ENCODE peak calls at places on chromosomes 11 and 22, in five cellular contexts. T is PC-9; Q is CD4-positive, alpha-beta T cell; E is keratinocyte; B is right cardiac atrium. W is an unnamed sample.

GRCh38 chr11:125457814-125458343 is 38.2 kb downstream of the FEZ1 start:
- DNase-seq in T (no peak), Q (no peak), E (no peak), B (peak), W (no peak)

GRCh38 chr11:121575250-121575962 is 122.6 kb upstream of the SORL1-AS1 start:
- DNase-seq in T (no peak), Q (no peak), E (no peak), B (peak), W (no peak)

GRCh38 chr22:20774882-20775281 is 969 bp downstream of the SERPIND1 start:
- DNase-seq in T (no peak), Q (no peak), E (no peak), B (no peak), W (no peak)

GRCh38 chr11:58075781-58076180 is 45.0 kb downstream of the OR6Q1 start:
- DNase-seq in T (no peak), Q (no peak), E (no peak), B (no peak), W (peak)

GRCh38 chr11:45252134-45252856 is 33.8 kb downstream of the SYT13 start:
- DNase-seq in T (peak), Q (no peak), E (no peak), B (peak), W (no peak)

GRCh38 chr22:42717197-42717967 is 3.3 kb downstream of the A4GALT start:
- DNase-seq in T (peak), Q (no peak), E (peak), B (no peak), W (no peak)

GRCh38 chr22:43391306-43391705 is 20.5 kb upstream of the MPPED1 start:
- DNase-seq in T (no peak), Q (no peak), E (no peak), B (no peak), W (no peak)

GRCh38 chr11:7514099-7514725 is 413 bp downstream of the PPFIBP2 start:
- DNase-seq in T (no peak), Q (no peak), E (no peak), B (no peak), W (no peak)

GRCh38 chr11:72627594-72628281 is 46.5 kb downstream of the PDE2A start:
- DNase-seq in T (no peak), Q (no peak), E (no peak), B (peak), W (no peak)

GRCh38 chr11:10669258-10670033 is 24.1 kb downstream of the IRAG1 start:
- DNase-seq in T (no peak), Q (no peak), E (no peak), B (no peak), W (no peak)

GRCh38 chr11:441418-442274 is at the start of gene ANO9:
- DNase-seq in T (peak), Q (peak), E (no peak), B (peak), W (no peak)

GRCh38 chr11:43573233-43573632 is 107.3 kb upstream of the HSD17B12 start:
- DNase-seq in T (no peak), Q (no peak), E (no peak), B (no peak), W (no peak)

GRCh38 chr22:30891443-30891755 is 77.2 kb downstream of the MORC2 start:
- DNase-seq in T (no peak), Q (no peak), E (no peak), B (no peak), W (no peak)

GRCh38 chr11:121687961-121688566 is 235.3 kb upstream of the SORL1-AS1 start:
- DNase-seq in T (no peak), Q (no peak), E (no peak), B (peak), W (no peak)

GRCh38 chr11:127395034-127395433 is 394.5 kb upstream of the KIRREL3 start:
- DNase-seq in T (no peak), Q (no peak), E (no peak), B (no peak), W (no peak)

GRCh38 chr11:46121724-46122477 is 647 bp upstream of the PHF21A start:
- DNase-seq in T (peak), Q (peak), E (peak), B (peak), W (peak)

GRCh38 chr11:46604796-46605195 is 11.0 kb upstream of the AMBRA1 start:
- DNase-seq in T (no peak), Q (no peak), E (no peak), B (no peak), W (no peak)

GRCh38 chr11:10495464-10495786 is 40.4 kb downstream of the AMPD3 start:
- DNase-seq in T (no peak), Q (no peak), E (no peak), B (no peak), W (no peak)

GRCh38 chr11:69646493-69647201 is 5.7 kb downstream of the CCND1 start:
- DNase-seq in T (no peak), Q (no peak), E (no peak), B (peak), W (no peak)

GRCh38 chr11:120781486-120782120 is 242.3 kb upstream of the TBCEL start:
- DNase-seq in T (no peak), Q (no peak), E (no peak), B (no peak), W (no peak)

GRCh38 chr22:37171662-37172061 is 16.4 kb downstream of the C1QTNF6 start:
- DNase-seq in T (no peak), Q (no peak), E (no peak), B (no peak), W (no peak)

GRCh38 chr11:19753451-19754041 is 40.9 kb downstream of the NAV2 start:
- DNase-seq in T (peak), Q (no peak), E (no peak), B (no peak), W (no peak)

GRCh38 chr11:19762266-19762665 is 49.6 kb downstream of the NAV2 start:
- DNase-seq in T (no peak), Q (no peak), E (no peak), B (no peak), W (no peak)

GRCh38 chr11:19751055-19751454 is 38.4 kb downstream of the NAV2 start:
- DNase-seq in T (no peak), Q (no peak), E (no peak), B (no peak), W (no peak)

GRCh38 chr11:19759389-19759788 is 46.8 kb downstream of the NAV2 start:
- DNase-seq in T (no peak), Q (no peak), E (no peak), B (no peak), W (no peak)

GRCh38 chr11:19756675-19757475 is 44.2 kb downstream of the NAV2 start:
- DNase-seq in T (no peak), Q (no peak), E (no peak), B (no peak), W (no peak)
- H3K27ac ChIP-seq in T (no peak), Q (no peak), E (no peak), B (peak), W (no peak)

DNA sequence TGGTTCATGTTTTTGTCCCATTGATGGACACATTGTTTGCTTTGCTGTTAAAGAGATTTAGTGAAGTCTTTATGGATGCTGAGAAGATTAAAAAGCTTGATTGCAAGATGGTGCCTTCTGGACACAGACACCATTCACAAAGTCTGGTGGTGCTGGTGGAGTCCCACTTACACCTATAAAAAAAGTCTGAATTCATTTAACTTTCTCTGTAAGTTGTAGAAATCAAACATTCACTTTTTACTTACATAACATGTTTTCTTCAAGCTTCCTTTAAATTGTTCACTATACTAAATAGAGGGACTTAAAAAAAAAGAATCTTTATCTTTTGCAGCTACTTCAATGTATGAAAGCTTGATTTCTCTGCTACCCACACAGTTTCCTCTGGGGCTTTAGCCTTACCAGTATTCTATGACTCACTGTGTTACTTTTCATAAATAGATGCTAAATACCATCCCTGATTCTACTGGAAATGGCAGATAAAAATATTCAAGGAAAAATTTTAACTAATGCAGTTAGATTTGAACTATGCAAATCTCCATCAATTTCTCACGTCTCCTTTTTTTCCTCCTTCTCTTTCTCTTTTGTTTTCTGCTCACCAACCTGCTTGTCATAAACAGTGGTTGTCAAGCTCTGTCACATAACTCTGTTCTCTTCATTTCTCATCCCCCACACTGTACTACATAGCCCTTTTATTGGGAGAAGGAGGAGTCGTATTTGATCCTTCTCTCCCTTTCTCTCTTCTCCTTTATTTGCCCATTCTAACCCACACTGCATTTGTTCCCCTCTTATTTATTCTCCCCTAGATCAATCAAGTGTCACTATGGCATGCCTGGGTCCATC is 89.7 kb downstream of the FAM76B start:
- DNase-seq in T (no peak), Q (no peak), E (no peak), B (no peak), W (no peak)
- H3K27ac ChIP-seq in T (no peak), Q (peak), E (no peak), B (no peak), W (peak)

GRCh38 chr22:46008836-46009596 is 32.1 kb upstream of the WNT7B start:
- DNase-seq in T (no peak), Q (no peak), E (no peak), B (peak), W (no peak)
- H3K27ac ChIP-seq in T (no peak), Q (no peak), E (no peak), B (no peak), W (peak)

DNA sequence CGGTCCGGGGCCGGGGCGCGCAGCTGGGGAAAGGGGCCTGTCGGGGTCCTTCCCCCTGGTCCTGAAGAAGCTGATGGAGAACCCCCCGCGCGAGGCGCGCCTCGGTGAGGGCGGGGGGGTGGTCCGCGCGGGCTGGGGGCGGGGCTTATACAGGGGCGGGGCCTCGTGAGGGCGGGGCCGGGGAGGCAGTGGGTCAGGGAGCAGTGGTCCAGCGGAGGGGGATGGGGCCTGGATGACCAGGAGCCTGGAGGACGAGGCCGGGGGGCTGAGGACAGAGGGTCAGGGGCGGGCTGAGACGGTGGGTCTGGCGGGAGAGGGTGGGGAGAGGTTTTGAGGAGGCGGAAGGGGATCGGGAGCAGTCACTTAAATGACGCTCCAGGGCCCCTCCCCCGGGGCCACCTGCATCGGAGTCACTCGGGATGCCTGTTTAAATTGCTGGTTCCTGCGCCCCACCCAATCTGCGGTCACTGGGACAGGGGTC is 396 bp downstream of the TEF start:
- DNase-seq in T (no peak), Q (peak), E (no peak), B (peak), W (no peak)
- H3K27ac ChIP-seq in T (peak), Q (peak), E (peak), B (peak), W (peak)